ENCODE peak calls at places on chromosome 12, in five cellular contexts. One of them, this sample, is unnamed.

GRCh38 chr12:79444089-79444488 is 246.7 kb downstream of the PAWR start:
- DNase-seq in tibial nerve: no peak
- DNase-seq in A549: no peak
- DNase-seq in fibroblast of pulmonary artery: peak; percentile 62
- DNase-seq in activated CD8-positive, alpha-beta T cell treated with anti-CD3 and anti-CD28 coated beads for 36 hours: no peak
- DNase-seq in this sample: no peak

GRCh38 chr12:34597548-34598351 is 575.5 kb downstream of the ALG10 start:
- DNase-seq in tibial nerve: no peak
- DNase-seq in A549: no peak
- DNase-seq in activated CD8-positive, alpha-beta T cell treated with anti-CD3 and anti-CD28 coated beads for 36 hours: no peak
- DNase-seq in fibroblast of pulmonary artery: no peak
- DNase-seq in this sample: no peak

GRCh38 chr12:5318874-5319273 is 113.0 kb upstream of the NTF3 start:
- DNase-seq in fibroblast of pulmonary artery: peak; percentile 1
- DNase-seq in tibial nerve: no peak
- DNase-seq in activated CD8-positive, alpha-beta T cell treated with anti-CD3 and anti-CD28 coated beads for 36 hours: no peak
- DNase-seq in A549: no peak
- DNase-seq in this sample: no peak

GRCh38 chr12:109386079-109386473 is 38.4 kb downstream of the MYO1H start:
- DNase-seq in fibroblast of pulmonary artery: no peak
- DNase-seq in A549: no peak
- DNase-seq in activated CD8-positive, alpha-beta T cell treated with anti-CD3 and anti-CD28 coated beads for 36 hours: no peak
- DNase-seq in tibial nerve: no peak
- DNase-seq in this sample: no peak

GRCh38 chr12:50218386-50218785 is 51.2 kb upstream of the CERS5 start:
- DNase-seq in activated CD8-positive, alpha-beta T cell treated with anti-CD3 and anti-CD28 coated beads for 36 hours: no peak
- DNase-seq in fibroblast of pulmonary artery: no peak
- DNase-seq in tibial nerve: no peak
- DNase-seq in A549: peak; percentile 82
- DNase-seq in this sample: peak; percentile 66

GRCh38 chr12:47844264-47845020 is 24.7 kb upstream of the HDAC7 start:
- DNase-seq in activated CD8-positive, alpha-beta T cell treated with anti-CD3 and anti-CD28 coated beads for 36 hours: no peak
- DNase-seq in fibroblast of pulmonary artery: no peak
- DNase-seq in tibial nerve: no peak
- DNase-seq in A549: no peak
- DNase-seq in this sample: no peak

GRCh38 chr12:46803517-46803916 is 22.3 kb downstream of the SLC38A4 start:
- DNase-seq in activated CD8-positive, alpha-beta T cell treated with anti-CD3 and anti-CD28 coated beads for 36 hours: no peak
- DNase-seq in fibroblast of pulmonary artery: no peak
- DNase-seq in tibial nerve: no peak
- DNase-seq in A549: no peak
- DNase-seq in this sample: no peak

GRCh38 chr12:91142184-91142583 is 30.9 kb upstream of the LUM start:
- DNase-seq in A549: no peak
- DNase-seq in activated CD8-positive, alpha-beta T cell treated with anti-CD3 and anti-CD28 coated beads for 36 hours: no peak
- DNase-seq in tibial nerve: no peak
- DNase-seq in fibroblast of pulmonary artery: peak; percentile 87
- DNase-seq in this sample: no peak

GRCh38 chr12:131736807-131737484 is 26.1 kb downstream of the SFSWAP start:
- DNase-seq in fibroblast of pulmonary artery: peak; percentile 49
- DNase-seq in A549: peak; percentile 83
- DNase-seq in tibial nerve: no peak
- DNase-seq in activated CD8-positive, alpha-beta T cell treated with anti-CD3 and anti-CD28 coated beads for 36 hours: no peak
- DNase-seq in this sample: peak; percentile 81

GRCh38 chr12:66883545-66883944 is 204.7 kb upstream of the GRIP1 start:
- DNase-seq in tibial nerve: no peak
- DNase-seq in A549: no peak
- DNase-seq in activated CD8-positive, alpha-beta T cell treated with anti-CD3 and anti-CD28 coated beads for 36 hours: no peak
- DNase-seq in fibroblast of pulmonary artery: no peak
- DNase-seq in this sample: no peak

GRCh38 chr12:108598553-108599250 is 818 bp upstream of the TMEM119 start:
- DNase-seq in fibroblast of pulmonary artery: no peak
- DNase-seq in A549: no peak
- DNase-seq in tibial nerve: no peak
- DNase-seq in activated CD8-positive, alpha-beta T cell treated with anti-CD3 and anti-CD28 coated beads for 36 hours: no peak
- DNase-seq in this sample: no peak

GRCh38 chr12:64181504-64182291 is 40.4 kb downstream of the KICS2 start:
- DNase-seq in A549: peak; percentile 90
- DNase-seq in activated CD8-positive, alpha-beta T cell treated with anti-CD3 and anti-CD28 coated beads for 36 hours: no peak
- DNase-seq in fibroblast of pulmonary artery: peak; percentile 94
- DNase-seq in tibial nerve: peak; percentile 66
- DNase-seq in this sample: peak; percentile 95

GRCh38 chr12:80068173-80068572 is 31.2 kb upstream of the OTOGL start:
- DNase-seq in tibial nerve: no peak
- DNase-seq in A549: peak; percentile 6
- DNase-seq in activated CD8-positive, alpha-beta T cell treated with anti-CD3 and anti-CD28 coated beads for 36 hours: no peak
- DNase-seq in fibroblast of pulmonary artery: no peak
- DNase-seq in this sample: no peak

GRCh38 chr12:89999699-90000505 is 291.3 kb upstream of the ATP2B1 start:
- DNase-seq in A549: no peak
- DNase-seq in activated CD8-positive, alpha-beta T cell treated with anti-CD3 and anti-CD28 coated beads for 36 hours: no peak
- DNase-seq in tibial nerve: no peak
- DNase-seq in fibroblast of pulmonary artery: peak; percentile 22
- DNase-seq in this sample: no peak

GRCh38 chr12:79617696-79618095 is 73.1 kb downstream of the PAWR start:
- DNase-seq in activated CD8-positive, alpha-beta T cell treated with anti-CD3 and anti-CD28 coated beads for 36 hours: no peak
- DNase-seq in fibroblast of pulmonary artery: no peak
- DNase-seq in tibial nerve: no peak
- DNase-seq in A549: no peak
- DNase-seq in this sample: no peak

DNA sequence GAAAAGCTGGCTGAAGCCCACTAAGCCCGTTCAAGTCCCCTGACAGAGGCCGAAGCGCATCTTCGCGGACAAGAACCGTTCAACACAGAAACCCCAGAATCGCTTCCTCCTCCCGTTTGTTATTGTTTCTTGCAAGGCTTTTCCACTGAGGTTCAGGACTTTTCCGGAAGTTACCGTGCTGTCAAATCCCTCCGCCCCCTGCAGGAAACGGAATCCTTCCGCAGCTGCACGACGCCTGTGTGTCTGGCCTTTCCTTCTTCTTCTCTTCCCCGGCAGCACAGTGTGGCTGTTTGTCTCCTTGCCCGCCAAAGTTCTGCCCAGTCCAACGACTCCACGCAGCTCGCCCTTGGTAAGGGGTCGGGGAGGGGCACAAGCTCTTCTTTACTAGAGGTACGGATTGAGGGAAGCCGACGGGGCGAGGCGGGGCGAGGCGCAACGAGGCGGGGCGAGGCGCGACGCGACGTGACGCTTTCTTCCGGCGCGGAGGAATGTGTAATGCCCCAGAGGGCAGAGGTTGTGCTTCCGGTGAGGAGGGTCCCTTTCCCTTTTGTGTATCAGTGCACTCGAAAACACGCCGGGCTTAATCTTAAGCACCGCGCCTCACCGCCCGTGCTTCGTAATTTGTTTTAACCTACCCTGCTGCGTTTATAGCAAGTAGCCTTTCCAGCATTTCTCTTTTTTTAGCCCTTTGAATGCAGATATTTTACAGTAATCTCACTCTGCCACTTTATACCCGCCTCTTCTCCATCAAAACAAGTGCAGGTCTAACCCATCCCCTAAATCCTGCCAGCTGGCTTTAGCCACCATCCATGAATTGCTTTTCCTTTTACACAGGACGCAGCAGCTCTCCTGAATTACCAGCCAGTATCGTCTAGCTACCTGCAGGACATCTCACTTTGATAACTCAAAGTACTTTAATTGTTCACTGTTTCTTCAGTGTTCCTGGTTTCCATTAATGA is at the start of gene KDM5A:
- DNase-seq in fibroblast of pulmonary artery: peak; percentile 95
- DNase-seq in activated CD8-positive, alpha-beta T cell treated with anti-CD3 and anti-CD28 coated beads for 36 hours: peak; percentile 93
- DNase-seq in tibial nerve: peak; percentile 81
- DNase-seq in A549: peak; percentile 97
- DNase-seq in this sample: peak; percentile 94
- TF ChIP-seq CTCF in fibroblast of pulmonary artery: no peak
- TF ChIP-seq CTCF in activated CD8-positive, alpha-beta T cell treated with anti-CD3 and anti-CD28 coated beads for 36 hours: no peak
- TF ChIP-seq CTCF in tibial nerve: peak; percentile 40
- TF ChIP-seq CTCF in A549: no peak
- TF ChIP-seq CTCF in this sample: no peak

GRCh38 chr12:106956048-106956935 is 585 bp downstream of the TMEM263 start:
- DNase-seq in tibial nerve: peak; percentile 60
- DNase-seq in fibroblast of pulmonary artery: peak; percentile 93
- DNase-seq in A549: peak; percentile 90
- DNase-seq in activated CD8-positive, alpha-beta T cell treated with anti-CD3 and anti-CD28 coated beads for 36 hours: peak; percentile 78
- DNase-seq in this sample: peak; percentile 76
- TF ChIP-seq CTCF in tibial nerve: no peak
- TF ChIP-seq CTCF in fibroblast of pulmonary artery: no peak
- TF ChIP-seq CTCF in A549: peak; percentile 38
- TF ChIP-seq CTCF in activated CD8-positive, alpha-beta T cell treated with anti-CD3 and anti-CD28 coated beads for 36 hours: no peak
- TF ChIP-seq CTCF in this sample: no peak

DNA sequence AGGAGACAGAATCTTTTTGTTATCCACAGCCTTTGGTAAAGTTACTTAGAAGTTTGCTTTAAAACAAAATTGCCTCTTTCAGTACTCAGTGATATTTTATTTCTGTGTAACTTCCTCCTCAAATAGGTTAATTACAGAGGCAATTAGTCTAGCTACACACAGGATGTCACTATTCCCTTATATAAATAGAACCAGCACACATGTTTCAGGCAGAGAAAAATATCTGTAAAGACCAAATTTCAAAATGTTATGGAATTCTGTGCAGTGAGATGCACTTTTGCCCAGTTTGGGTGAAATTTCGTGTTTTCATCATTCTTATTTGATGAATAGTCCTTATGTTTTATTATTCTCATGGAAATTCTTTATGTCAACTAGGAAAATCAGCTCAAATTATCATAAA is 410.6 kb upstream of the SOX5 start:
- DNase-seq in fibroblast of pulmonary artery: no peak
- DNase-seq in A549: no peak
- DNase-seq in tibial nerve: no peak
- DNase-seq in activated CD8-positive, alpha-beta T cell treated with anti-CD3 and anti-CD28 coated beads for 36 hours: no peak
- DNase-seq in this sample: no peak
- TF ChIP-seq CTCF in fibroblast of pulmonary artery: no peak
- TF ChIP-seq CTCF in A549: no peak
- TF ChIP-seq CTCF in tibial nerve: no peak
- TF ChIP-seq CTCF in activated CD8-positive, alpha-beta T cell treated with anti-CD3 and anti-CD28 coated beads for 36 hours: no peak
- TF ChIP-seq CTCF in this sample: no peak

GRCh38 chr12:48936379-48936979 is 11.2 kb upstream of the FKBP11 start:
- DNase-seq in fibroblast of pulmonary artery: peak; percentile 82
- DNase-seq in activated CD8-positive, alpha-beta T cell treated with anti-CD3 and anti-CD28 coated beads for 36 hours: peak; percentile 92
- DNase-seq in A549: peak; percentile 72
- DNase-seq in tibial nerve: peak; percentile 89
- DNase-seq in this sample: peak; percentile 62

GRCh38 chr12:48938805-48939204 is 13.5 kb upstream of the FKBP11 start:
- DNase-seq in A549: no peak
- DNase-seq in fibroblast of pulmonary artery: no peak
- DNase-seq in tibial nerve: no peak
- DNase-seq in activated CD8-positive, alpha-beta T cell treated with anti-CD3 and anti-CD28 coated beads for 36 hours: no peak
- DNase-seq in this sample: no peak

GRCh38 chr12:48940181-48940580 is 14.9 kb upstream of the FKBP11 start:
- DNase-seq in activated CD8-positive, alpha-beta T cell treated with anti-CD3 and anti-CD28 coated beads for 36 hours: no peak
- DNase-seq in tibial nerve: no peak
- DNase-seq in A549: no peak
- DNase-seq in fibroblast of pulmonary artery: no peak
- DNase-seq in this sample: no peak

GRCh38 chr12:48934312-48934706 is 9.0 kb upstream of the FKBP11 start:
- DNase-seq in A549: peak; percentile 42
- DNase-seq in fibroblast of pulmonary artery: no peak
- DNase-seq in activated CD8-positive, alpha-beta T cell treated with anti-CD3 and anti-CD28 coated beads for 36 hours: peak; percentile 24
- DNase-seq in tibial nerve: no peak
- DNase-seq in this sample: peak; percentile 21

GRCh38 chr12:48937170-48937569 is 11.9 kb upstream of the FKBP11 start:
- DNase-seq in activated CD8-positive, alpha-beta T cell treated with anti-CD3 and anti-CD28 coated beads for 36 hours: no peak
- DNase-seq in A549: peak; percentile 39
- DNase-seq in fibroblast of pulmonary artery: no peak
- DNase-seq in tibial nerve: no peak
- DNase-seq in this sample: no peak
- TF ChIP-seq CTCF in activated CD8-positive, alpha-beta T cell treated with anti-CD3 and anti-CD28 coated beads for 36 hours: no peak
- TF ChIP-seq CTCF in A549: peak; percentile 8
- TF ChIP-seq CTCF in fibroblast of pulmonary artery: peak; percentile 26
- TF ChIP-seq CTCF in tibial nerve: no peak
- TF ChIP-seq CTCF in this sample: no peak

DNA sequence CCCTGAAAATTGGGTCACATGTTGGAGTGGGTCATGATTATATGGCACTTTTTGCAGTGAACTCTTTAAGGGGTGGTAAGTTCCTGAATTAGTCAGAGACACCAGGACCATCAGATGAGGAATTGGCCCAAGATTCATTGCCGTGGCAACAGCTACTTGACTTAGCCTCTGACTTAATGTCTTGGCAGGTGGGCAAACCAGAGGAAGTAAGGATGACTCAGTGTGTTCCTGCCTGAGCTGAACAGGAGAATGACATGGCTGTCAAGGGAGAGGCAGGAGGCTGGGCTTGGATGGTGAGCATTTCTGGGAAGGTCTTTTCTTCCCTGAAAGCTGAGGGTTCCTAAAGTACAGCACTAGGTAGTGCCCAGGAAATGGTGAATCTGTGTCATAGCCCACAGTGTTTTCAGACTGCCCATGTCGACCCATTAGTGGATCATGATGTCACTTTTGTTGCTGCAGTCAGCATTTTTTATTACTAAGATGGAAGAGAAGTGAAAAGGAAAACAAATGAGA is 170.1 kb upstream of the PWP1 start:
- DNase-seq in tibial nerve: peak; percentile 87
- DNase-seq in A549: peak; percentile 89
- DNase-seq in activated CD8-positive, alpha-beta T cell treated with anti-CD3 and anti-CD28 coated beads for 36 hours: peak; percentile 75
- DNase-seq in fibroblast of pulmonary artery: peak; percentile 85
- DNase-seq in this sample: peak; percentile 98
- TF ChIP-seq CTCF in tibial nerve: no peak
- TF ChIP-seq CTCF in A549: no peak
- TF ChIP-seq CTCF in activated CD8-positive, alpha-beta T cell treated with anti-CD3 and anti-CD28 coated beads for 36 hours: no peak
- TF ChIP-seq CTCF in fibroblast of pulmonary artery: no peak
- TF ChIP-seq CTCF in this sample: no peak

GRCh38 chr12:15996254-15996653 is 85.1 kb downstream of the DERA start:
- DNase-seq in A549: peak; percentile 20
- DNase-seq in fibroblast of pulmonary artery: peak; percentile 60
- DNase-seq in activated CD8-positive, alpha-beta T cell treated with anti-CD3 and anti-CD28 coated beads for 36 hours: no peak
- DNase-seq in tibial nerve: no peak
- DNase-seq in this sample: peak; percentile 30
- TF ChIP-seq CTCF in A549: peak; percentile 9
- TF ChIP-seq CTCF in fibroblast of pulmonary artery: peak; percentile 11
- TF ChIP-seq CTCF in activated CD8-positive, alpha-beta T cell treated with anti-CD3 and anti-CD28 coated beads for 36 hours: no peak
- TF ChIP-seq CTCF in tibial nerve: no peak
- TF ChIP-seq CTCF in this sample: no peak

GRCh38 chr12:96402061-96402460 is 1.8 kb upstream of the CDK17 start:
- DNase-seq in A549: no peak
- DNase-seq in activated CD8-positive, alpha-beta T cell treated with anti-CD3 and anti-CD28 coated beads for 36 hours: no peak
- DNase-seq in fibroblast of pulmonary artery: no peak
- DNase-seq in tibial nerve: no peak
- DNase-seq in this sample: no peak

GRCh38 chr12:96399081-96399918 is 939 bp downstream of the CDK17 start:
- DNase-seq in tibial nerve: peak; percentile 45
- DNase-seq in fibroblast of pulmonary artery: peak; percentile 85
- DNase-seq in A549: peak; percentile 62
- DNase-seq in activated CD8-positive, alpha-beta T cell treated with anti-CD3 and anti-CD28 coated beads for 36 hours: peak; percentile 81
- DNase-seq in this sample: peak; percentile 56

GRCh38 chr12:96399919-96400630 is at the start of gene CDK17:
- DNase-seq in tibial nerve: peak; percentile 65
- DNase-seq in fibroblast of pulmonary artery: peak; percentile 91
- DNase-seq in A549: peak; percentile 86
- DNase-seq in activated CD8-positive, alpha-beta T cell treated with anti-CD3 and anti-CD28 coated beads for 36 hours: peak; percentile 90
- DNase-seq in this sample: peak; percentile 82

GRCh38 chr12:96401061-96401871 is 1.0 kb upstream of the CDK17 start:
- DNase-seq in fibroblast of pulmonary artery: peak; percentile 92
- DNase-seq in tibial nerve: no peak
- DNase-seq in activated CD8-positive, alpha-beta T cell treated with anti-CD3 and anti-CD28 coated beads for 36 hours: peak; percentile 57
- DNase-seq in A549: peak; percentile 83
- DNase-seq in this sample: peak; percentile 72

GRCh38 chr12:96400631-96401060 is 407 bp upstream of the CDK17 start:
- DNase-seq in A549: peak; percentile 48
- DNase-seq in tibial nerve: peak; percentile 27
- DNase-seq in activated CD8-positive, alpha-beta T cell treated with anti-CD3 and anti-CD28 coated beads for 36 hours: no peak
- DNase-seq in fibroblast of pulmonary artery: peak; percentile 61
- DNase-seq in this sample: peak; percentile 54
- TF ChIP-seq CTCF in A549: no peak
- TF ChIP-seq CTCF in tibial nerve: no peak
- TF ChIP-seq CTCF in activated CD8-positive, alpha-beta T cell treated with anti-CD3 and anti-CD28 coated beads for 36 hours: no peak
- TF ChIP-seq CTCF in fibroblast of pulmonary artery: no peak
- TF ChIP-seq CTCF in this sample: no peak

GRCh38 chr12:104827587-104827986 is 130.5 kb downstream of the SLC41A2 start:
- DNase-seq in tibial nerve: no peak
- DNase-seq in A549: no peak
- DNase-seq in activated CD8-positive, alpha-beta T cell treated with anti-CD3 and anti-CD28 coated beads for 36 hours: peak; percentile 13
- DNase-seq in fibroblast of pulmonary artery: peak; percentile 17
- DNase-seq in this sample: no peak
- TF ChIP-seq CTCF in tibial nerve: no peak
- TF ChIP-seq CTCF in A549: no peak
- TF ChIP-seq CTCF in activated CD8-positive, alpha-beta T cell treated with anti-CD3 and anti-CD28 coated beads for 36 hours: peak; percentile 13
- TF ChIP-seq CTCF in fibroblast of pulmonary artery: peak; percentile 41
- TF ChIP-seq CTCF in this sample: no peak